ENCODE peak calls at places on chromosomes 3 and 15, in five cellular contexts. M, N, O, L and E are unnamed samples.

GRCh38 chr3:14352002-14352627 is 50.3 kb upstream of the SLC6A6 start:
- DNase-seq in O (peak; percentile 30), M (no peak), N (no peak), L (no peak), E (no peak)

GRCh38 chr3:169863458-169863899 is 6.3 kb downstream of the LRRC31 start:
- DNase-seq in M (peak; percentile 23), L (peak; percentile 28), N (peak; percentile 69), O (peak; percentile 61), E (peak; percentile 79)

GRCh38 chr3:129358177-129359101 is 70.0 kb downstream of the EFCAB12 start:
- DNase-seq in N (no peak), M (no peak), O (no peak), L (no peak), E (peak; percentile 34)

GRCh38 chr3:160771811-160772459 is 15.9 kb downstream of the PPM1L start:
- DNase-seq in M (no peak), O (no peak), N (no peak), L (no peak), E (peak; percentile 6)

GRCh38 chr3:36905545-36905944 is 39.3 kb downstream of the TRANK1 start:
- DNase-seq in L (no peak), O (no peak), N (no peak), M (no peak), E (peak; percentile 22)

GRCh38 chr3:71503525-71504249 is 79.8 kb downstream of the FOXP1 start:
- DNase-seq in L (peak; percentile 56), N (no peak), M (no peak), O (no peak), E (peak; percentile 87)

GRCh38 chr3:171255236-171255806 is 204.9 kb downstream of the TNIK start:
- DNase-seq in O (peak; percentile 75), N (no peak), M (no peak), L (no peak), E (no peak)

GRCh38 chr3:63864008-63864871 is 573 bp downstream of the ATXN7 start:
- DNase-seq in N (no peak), M (peak; percentile 42), L (no peak), O (no peak), E (no peak)

GRCh38 chr15:92079047-92079446 is 225.5 kb downstream of the SLCO3A1 start:
- DNase-seq in M (no peak), O (no peak), N (no peak), L (no peak), E (no peak)

GRCh38 chr15:45448066-45448510 is 69.7 kb upstream of the GATM start:
- DNase-seq in O (no peak), L (no peak), M (no peak), N (no peak), E (peak; percentile 60)

GRCh38 chr3:190579514-190580137 is 65.7 kb downstream of the IL1RAP start:
- DNase-seq in N (no peak), L (no peak), M (no peak), O (no peak), E (peak; percentile 73)

GRCh38 chr3:193803288-193803687 is 210.3 kb downstream of the OPA1 start:
- DNase-seq in M (no peak), N (no peak), O (no peak), L (no peak), E (peak; percentile 27)

GRCh38 chr3:15629860-15630597 is 28.5 kb downstream of the BTD start:
- DNase-seq in L (no peak), O (peak; percentile 83), M (no peak), N (peak; percentile 85), E (peak; percentile 79)

GRCh38 chr15:77819271-77819806 is 186.6 kb upstream of the LINGO1 start:
- DNase-seq in L (no peak), N (no peak), M (no peak), O (no peak), E (no peak)

GRCh38 chr3:123652346-123652984 is 67.6 kb upstream of the HACD2 start:
- DNase-seq in N (peak; percentile 91), M (peak; percentile 77), O (no peak), L (no peak), E (peak; percentile 40)

GRCh38 chr3:175208316-175208715 is 349.2 kb downstream of the NAALADL2 start:
- DNase-seq in O (no peak), N (no peak), L (peak; percentile 45), M (no peak), E (peak; percentile 25)

GRCh38 chr3:56019490-56019889 is 448.8 kb downstream of the ERC2 start:
- DNase-seq in O (no peak), L (no peak), N (no peak), M (no peak), E (no peak)

GRCh38 chr3:113825090-113825489 is 13.5 kb upstream of the GRAMD1C start:
- DNase-seq in O (peak; percentile 86), M (no peak), L (no peak), N (no peak), E (peak; percentile 46)
- TF ChIP-seq CTCF in O (no peak), M (no peak), L (no peak), N (no peak), E (peak; percentile 29)

DNA sequence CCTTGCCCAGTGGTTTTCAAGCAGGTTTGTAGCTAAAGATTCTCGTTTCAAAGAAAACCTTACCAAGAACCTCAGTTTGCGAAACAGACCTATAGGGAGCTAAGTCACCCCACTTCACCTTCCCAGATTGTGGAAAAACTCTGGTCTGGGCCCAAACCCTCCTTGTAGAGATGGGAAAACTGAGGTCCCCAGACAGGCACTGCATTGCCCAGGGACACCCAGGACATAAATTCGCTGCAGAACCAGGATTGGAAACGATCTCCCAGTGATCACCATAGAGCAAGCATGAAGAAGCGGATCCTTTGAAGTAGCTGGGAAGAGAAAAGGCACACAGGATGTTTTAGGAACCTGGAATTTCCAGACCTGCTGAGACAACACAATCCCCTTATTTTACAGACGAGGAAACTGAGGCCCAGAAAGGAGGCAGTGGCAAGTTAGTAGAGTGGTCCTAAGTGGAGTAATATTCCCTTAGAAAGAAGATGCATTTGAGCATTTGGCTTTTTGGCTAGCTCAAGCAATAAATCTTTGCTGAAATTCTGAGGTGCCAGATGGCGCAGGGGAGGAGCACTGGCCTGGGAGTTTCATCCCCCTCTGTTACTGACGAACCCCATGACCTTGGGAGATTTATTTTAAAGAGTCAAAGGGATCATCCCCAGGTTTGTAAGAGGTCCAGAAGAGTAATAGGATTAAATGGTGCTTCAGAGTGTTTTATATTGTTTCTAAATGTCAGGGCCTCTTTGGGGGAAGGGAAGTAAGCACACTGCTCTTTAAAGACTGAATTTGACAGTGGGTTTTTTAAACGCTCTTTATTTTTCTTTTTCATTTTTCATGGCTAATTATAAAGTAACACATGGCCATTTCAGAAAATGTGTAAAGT is 85.3 kb upstream of the PIAS1 start:
- DNase-seq in L (no peak), N (no peak), O (no peak), M (no peak), E (no peak)
- H3K4me3 ChIP-seq in L (peak overlapping the region; percentile 55), N (peak overlapping the region; percentile 44), O (peak overlapping the region; percentile 58), M (peak overlapping the region; percentile 49), E (no peak overlapping the region)

GRCh38 chr3:87006844-87007439 is 16.0 kb upstream of the VGLL3 start:
- DNase-seq in O (no peak), M (no peak), N (no peak), L (no peak), E (peak; percentile 34)
- TF ChIP-seq CTCF in O (peak; percentile 19), M (no peak), N (no peak), L (peak; percentile 58), E (peak; percentile 35)

DNA sequence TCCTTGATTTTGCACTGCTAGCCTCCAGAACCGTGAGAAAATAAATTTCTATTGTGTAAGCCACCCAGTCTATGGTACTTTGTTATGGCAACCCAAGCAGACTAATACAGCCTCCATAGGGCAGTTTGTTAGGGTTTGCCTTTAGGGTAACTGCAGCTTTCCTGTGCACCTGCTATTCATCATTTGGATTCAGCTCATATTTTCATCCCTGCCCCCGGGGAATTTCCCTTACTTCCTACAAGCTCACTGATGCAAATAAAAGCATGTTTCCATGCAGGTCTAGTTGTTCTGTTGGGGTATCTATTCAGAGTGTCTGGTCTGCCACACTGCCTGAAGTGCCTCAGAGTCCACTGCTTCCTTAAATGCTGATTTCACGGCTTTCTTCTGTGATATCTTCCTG is 48.6 kb upstream of the ATOSA start:
- DNase-seq in M (no peak), L (no peak), N (no peak), O (no peak), E (no peak)
- H3K4me3 ChIP-seq in M (no peak overlapping the region), L (no peak overlapping the region), N (no peak overlapping the region), O (no peak overlapping the region), E (no peak overlapping the region)

GRCh38 chr3:111616417-111617105 is 21.4 kb upstream of the ZBED2 start:
- DNase-seq in N (no peak), M (no peak), O (no peak), L (no peak), E (peak; percentile 44)
- TF ChIP-seq CTCF in N (no peak), M (no peak), O (peak; percentile 16), L (no peak), E (peak; percentile 56)

DNA sequence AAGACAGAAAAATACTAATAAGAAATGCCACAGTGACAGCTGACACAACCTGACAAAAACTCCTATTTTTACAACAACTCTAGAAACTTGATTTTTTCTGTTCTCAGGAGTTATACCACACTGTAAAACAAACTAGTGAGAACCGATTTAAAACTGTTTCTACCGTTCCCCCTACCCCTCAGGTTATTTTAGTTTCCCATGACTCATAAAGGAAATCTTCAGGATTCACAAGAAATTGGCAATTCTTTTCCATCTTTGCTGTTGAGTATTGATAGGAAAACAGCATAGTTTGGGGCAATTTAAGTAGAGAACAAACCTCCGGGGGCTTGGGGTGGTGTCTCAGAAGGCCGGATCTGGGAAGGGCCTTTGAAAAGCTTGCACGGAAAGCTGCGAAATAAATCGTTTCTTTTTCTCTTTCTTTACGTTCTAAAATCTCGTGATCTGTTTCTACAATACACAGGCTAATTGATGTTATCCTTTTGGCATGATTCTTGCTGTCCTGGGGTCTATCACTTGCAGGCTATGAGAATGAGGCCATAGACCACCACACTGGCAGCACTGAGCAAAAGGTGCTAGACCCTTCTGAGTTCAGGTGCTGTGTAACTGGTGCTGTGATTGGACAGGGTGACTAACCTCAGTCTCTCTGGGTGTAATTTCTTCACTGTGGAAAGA is 89.3 kb downstream of the LPP start:
- DNase-seq in O (no peak), M (no peak), L (no peak), N (no peak), E (no peak)
- H3K4me3 ChIP-seq in O (no peak overlapping the region), M (no peak overlapping the region), L (no peak overlapping the region), N (no peak overlapping the region), E (no peak overlapping the region)